ENCODE peak calls at places on chromosomes 16 and 17, in six cellular contexts. P is IMR-90, B is MM.1S, U is B cell, L is choroid plexus epithelial cell, I is AG09319. E is an unnamed sample.
A peak's percentile ranks its signal among the peaks of the same experiment; 100 is the strongest.

GRCh38 chr17:19021622-19022083 is 17.1 kb upstream of the FAM83G start:
- DNase-seq in P (no peak), B (no peak), U (peak; percentile 44), L (no peak), I (no peak), E (peak; percentile 68)

GRCh38 chr17:65756760-65757159 is 195.3 kb upstream of the AXIN2 start:
- DNase-seq in P (no peak), B (no peak), U (no peak), L (no peak), I (no peak), E (no peak)

GRCh38 chr17:19867094-19867653 is 562 bp downstream of the ULK2 start:
- DNase-seq in P (peak; percentile 54), B (peak; percentile 61), U (peak; percentile 55), L (peak; percentile 66), I (peak; percentile 36), E (peak; percentile 68)

GRCh38 chr16:48538746-48539484 is 71.1 kb downstream of the N4BP1 start:
- DNase-seq in P (no peak), B (no peak), U (no peak), L (no peak), I (no peak), E (no peak)

GRCh38 chr16:85185701-85186100 is 73.4 kb upstream of the CIBAR2 start:
- DNase-seq in P (no peak), B (no peak), U (no peak), L (no peak), I (no peak), E (no peak)

GRCh38 chr17:82230627-82231311 is 1.9 kb downstream of the SLC16A3 start:
- DNase-seq in P (peak; percentile 81), B (peak; percentile 27), U (peak; percentile 77), L (peak; percentile 89), I (peak; percentile 66), E (peak; percentile 83)

GRCh38 chr17:35291802-35292201 is 48.9 kb downstream of the SLFN5 start:
- DNase-seq in P (peak; percentile 8), B (no peak), U (no peak), L (peak; percentile 64), I (peak; percentile 67), E (no peak)

GRCh38 chr17:77425791-77426641 is 285.2 kb downstream of the SEC14L1 start:
- DNase-seq in P (peak; percentile 87), B (no peak), U (no peak), L (peak; percentile 93), I (no peak), E (peak; percentile 82)

GRCh38 chr17:67606896-67607604 is 110.7 kb upstream of the NOL11 start:
- DNase-seq in P (no peak), B (no peak), U (no peak), L (no peak), I (no peak), E (no peak)

GRCh38 chr17:37698132-37698615 is 46.7 kb downstream of the HNF1B start:
- DNase-seq in P (peak; percentile 79), B (no peak), U (no peak), L (peak; percentile 54), I (no peak), E (peak; percentile 53)

GRCh38 chr17:75979705-75980187 is 706 bp downstream of the TEN1 start:
- DNase-seq in P (peak; percentile 79), B (no peak), U (no peak), L (peak; percentile 80), I (peak; percentile 37), E (no peak)

GRCh38 chr17:44257815-44258750 is 9.9 kb downstream of the SLC4A1 start:
- DNase-seq in P (no peak), B (no peak), U (no peak), L (no peak), I (no peak), E (no peak)
- TF ChIP-seq CTCF in P (no peak), B (no peak), U (no peak), L (no peak), I (no peak), E (no peak)

DNA sequence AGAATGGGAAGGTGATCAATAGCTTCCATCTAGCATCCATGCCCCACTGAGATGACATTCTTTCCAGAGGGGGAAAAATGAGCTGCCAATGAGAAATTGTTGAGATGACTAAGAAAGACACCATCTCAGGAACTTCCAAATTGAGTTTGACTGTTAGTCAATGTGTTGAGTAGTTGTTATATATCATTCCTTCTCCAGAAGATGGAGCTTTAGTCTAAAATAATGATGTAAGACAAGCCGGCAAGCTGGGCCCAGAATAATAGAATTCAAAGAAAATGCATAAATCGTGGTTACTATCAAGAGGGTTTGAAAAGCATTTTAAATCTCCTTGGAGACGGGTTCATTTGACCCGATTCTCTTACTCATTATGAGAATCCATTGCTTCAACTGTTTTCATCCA is 71.0 kb upstream of the ATF7IP2 start:
- DNase-seq in P (no peak), B (peak; percentile 48), U (peak; percentile 30), L (peak; percentile 31), I (no peak), E (peak; percentile 16)
- TF ChIP-seq CTCF in P (no peak), B (peak; percentile 37), U (peak; percentile 33), L (peak; percentile 15), I (no peak), E (peak; percentile 42)

GRCh38 chr17:45042346-45043120 is 8.9 kb downstream of the DCAKD start:
- DNase-seq in P (no peak), B (no peak), U (no peak), L (no peak), I (no peak), E (no peak)
- TF ChIP-seq CTCF in P (no peak), B (no peak), U (no peak), L (no peak), I (no peak), E (no peak)

DNA sequence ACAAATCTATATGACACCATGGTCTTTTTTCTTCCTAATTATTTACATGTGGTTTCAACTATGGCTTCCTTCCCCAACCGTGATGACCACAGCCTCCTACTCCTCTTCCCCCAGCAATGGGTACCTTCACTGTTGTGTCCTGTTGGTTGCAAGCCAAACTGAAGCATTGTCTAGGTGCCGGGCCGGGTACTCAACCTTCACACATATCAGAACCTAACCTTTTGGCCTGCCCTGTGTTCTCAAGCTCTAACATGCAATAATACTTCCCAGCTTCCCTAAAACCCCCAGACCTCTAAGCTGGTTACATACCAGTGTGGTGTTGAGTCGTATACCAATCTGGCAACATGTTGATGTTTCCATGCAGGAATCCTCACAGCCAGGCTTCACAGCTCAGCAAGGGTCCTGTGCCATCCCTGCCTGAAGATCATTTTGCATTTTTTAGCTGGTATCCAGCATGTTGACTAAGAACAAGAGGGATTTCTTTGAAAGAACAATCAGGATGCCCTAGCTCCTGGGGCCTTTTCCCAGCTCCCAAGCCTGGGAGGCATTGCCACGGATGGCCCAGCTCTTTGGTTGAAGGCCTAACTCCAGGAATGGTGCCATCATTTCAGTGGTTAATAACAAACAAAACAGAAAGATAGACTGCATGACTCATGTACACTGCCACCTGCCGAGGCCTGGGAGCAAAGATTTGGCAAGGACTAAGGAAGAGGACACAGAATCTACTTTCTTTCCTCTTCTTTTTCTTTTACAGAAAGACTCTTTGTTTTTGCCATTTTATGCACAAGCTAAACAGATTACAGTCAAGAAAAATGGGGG is 373.7 kb upstream of the SALL1 start:
- DNase-seq in P (peak; percentile 75), B (no peak), U (no peak), L (peak; percentile 71), I (peak; percentile 14), E (no peak)
- TF ChIP-seq CTCF in P (peak; percentile 10), B (no peak), U (no peak), L (peak; percentile 52), I (peak; percentile 30), E (no peak)

DNA sequence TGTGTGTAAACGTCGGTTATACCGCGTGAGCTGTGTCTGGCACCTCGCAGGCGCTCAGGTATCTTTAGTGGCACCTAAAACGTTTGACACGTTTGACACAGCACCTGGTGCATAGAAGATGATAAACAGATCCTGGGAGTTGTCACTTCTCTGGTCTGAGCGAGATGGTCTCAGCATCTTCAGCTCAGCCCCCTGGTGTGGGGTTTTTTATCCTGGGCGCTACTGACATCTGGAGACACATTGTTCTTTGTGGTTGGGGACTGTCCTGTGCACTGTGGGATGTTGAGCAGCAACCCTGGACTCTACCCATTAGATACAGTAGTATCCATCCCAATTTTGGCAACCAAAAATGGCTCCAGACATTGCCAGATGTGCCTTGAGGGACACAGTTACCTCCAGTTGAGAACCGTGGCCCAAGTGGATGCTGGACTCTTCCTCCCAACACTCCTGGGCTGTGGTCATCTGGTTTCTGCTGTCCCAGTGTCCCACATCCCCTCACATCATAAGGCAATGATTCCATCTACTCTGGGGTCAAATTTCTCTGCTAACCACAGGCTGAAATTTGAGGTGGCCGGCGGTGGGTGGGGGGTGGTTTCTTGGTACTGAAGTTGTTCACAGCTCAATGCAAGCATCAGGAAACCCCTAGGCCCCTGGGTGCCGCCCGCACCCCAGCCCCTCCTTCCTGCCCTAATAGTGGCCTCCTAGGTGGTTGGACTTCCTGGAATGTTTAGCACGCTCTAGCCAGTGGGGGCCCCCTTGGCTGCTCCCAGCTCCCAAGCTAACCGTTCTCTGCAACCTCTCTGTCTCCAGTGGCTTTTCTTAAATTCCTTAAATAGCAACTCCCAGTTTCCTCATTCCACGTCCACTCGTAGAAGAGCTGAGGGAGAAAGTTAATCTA is 124.7 kb downstream of the ABCC1 start:
- DNase-seq in P (peak; percentile 90), B (no peak), U (no peak), L (peak; percentile 97), I (peak; percentile 54), E (no peak)
- TF ChIP-seq CTCF in P (peak; percentile 8), B (no peak), U (no peak), L (peak; percentile 16), I (no peak), E (no peak)

DNA sequence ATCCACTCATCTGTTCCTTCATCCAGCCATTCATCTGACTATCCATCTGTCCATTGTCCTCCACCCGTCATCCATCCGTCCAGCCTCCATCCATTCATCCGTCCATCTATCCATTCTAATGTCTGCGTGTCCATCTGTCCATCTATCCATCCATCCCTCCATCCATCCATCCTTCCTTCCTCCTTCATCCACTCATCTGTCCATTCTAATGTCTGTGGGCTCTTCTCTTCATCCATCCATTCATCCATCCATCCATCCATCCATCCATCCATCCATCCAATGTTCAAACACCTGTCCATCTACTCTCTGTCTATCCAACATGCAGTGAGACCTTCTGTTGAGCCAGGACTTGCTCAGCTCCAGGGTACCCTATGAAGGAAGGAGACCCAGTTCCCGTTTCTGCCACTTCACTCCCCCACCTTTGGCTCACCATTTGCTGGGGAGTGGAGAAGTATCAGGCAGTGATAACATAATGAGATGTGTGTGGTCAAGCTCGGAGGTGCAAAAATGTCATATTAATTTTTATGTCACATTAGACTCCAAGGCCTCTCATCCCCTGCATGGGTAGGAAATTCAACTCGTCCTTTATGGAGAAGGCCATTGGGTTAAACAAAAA is 36.5 kb upstream of the ADGRG1 start:
- DNase-seq in P (no peak), B (no peak), U (no peak), L (no peak), I (no peak), E (no peak)
- TF ChIP-seq CTCF in P (no peak), B (no peak), U (no peak), L (no peak), I (no peak), E (no peak)

GRCh38 chr17:40342575-40343058 is 21.9 kb downstream of the GJD3 start:
- DNase-seq in P (no peak), B (no peak), U (no peak), L (no peak), I (no peak), E (no peak)

GRCh38 chr17:40340327-40340726 is 24.2 kb downstream of the GJD3 start:
- DNase-seq in P (no peak), B (no peak), U (no peak), L (no peak), I (no peak), E (no peak)

GRCh38 chr17:40343126-40344119 is 21.1 kb downstream of the GJD3 start:
- DNase-seq in P (no peak), B (no peak), U (peak; percentile 78), L (no peak), I (no peak), E (peak; percentile 56)

GRCh38 chr17:40340880-40341807 is 23.4 kb downstream of the GJD3 start:
- DNase-seq in P (peak; percentile 73), B (no peak), U (peak; percentile 96), L (peak; percentile 68), I (no peak), E (peak; percentile 93)

GRCh38 chr17:40341808-40342574 is 22.5 kb downstream of the GJD3 start:
- DNase-seq in P (peak; percentile 50), B (no peak), U (peak; percentile 72), L (peak; percentile 64), I (no peak), E (no peak)
- TF ChIP-seq CTCF in P (no peak), B (no peak), U (no peak), L (no peak), I (no peak), E (no peak)

E was measured in activated CD8-positive, alpha-beta T cell treated with anti-CD3 and anti-CD28 coated beads for 36 hours.